ENCODE peak calls at places on chromosomes 5 and 9, in six cellular contexts. M is CD8-positive, alpha-beta memory T cell; G is aorta; P is heart right ventricle; O is SK-N-MC; F is PC-9. U is an unnamed sample.

GRCh38 chr5:137118629-137119028 is 380.5 kb downstream of the SPOCK1 start:
- DNase-seq in M (no peak), G (no peak), P (no peak), O (no peak), F (no peak), U (no peak)

GRCh38 chr5:149745-150450 is 41.4 kb upstream of the LRRC14B start:
- DNase-seq in M (no peak), G (no peak), P (no peak), O (no peak), F (peak; percentile 59), U (no peak)

GRCh38 chr9:110206388-110206787 is 1.6 kb downstream of the C9orf152 start:
- DNase-seq in M (no peak), G (no peak), P (no peak), O (no peak), F (no peak), U (no peak)

GRCh38 chr5:132378580-132378979 is 9.1 kb downstream of the SLC22A5 start:
- DNase-seq in M (no peak), G (no peak), P (no peak), O (no peak), F (peak; percentile 59), U (no peak)

GRCh38 chr9:76677481-76678055 is 86.7 kb upstream of the PCA3 start:
- DNase-seq in M (no peak), G (no peak), P (no peak), O (no peak), F (no peak), U (no peak)

GRCh38 chr5:147336871-147337270 is 102.0 kb downstream of the STK32A start:
- DNase-seq in M (no peak), G (no peak), P (no peak), O (no peak), F (no peak), U (no peak)

GRCh38 chr9:77453857-77454647 is 194.1 kb downstream of the GNA14 start:
- DNase-seq in M (no peak), G (no peak), P (no peak), O (no peak), F (no peak), U (no peak)

GRCh38 chr9:108775901-108776306 is 79.9 kb downstream of the ACTL7B start:
- DNase-seq in M (no peak), G (no peak), P (no peak), O (no peak), F (no peak), U (no peak)

GRCh38 chr9:2138646-2139045 is 123.5 kb downstream of the SMARCA2 start:
- DNase-seq in M (no peak), G (no peak), P (no peak), O (no peak), F (no peak), U (no peak)

GRCh38 chr9:32918628-32919027 is 82.8 kb downstream of the APTX start:
- DNase-seq in M (no peak), G (no peak), P (no peak), O (no peak), F (no peak), U (no peak)

GRCh38 chr5:173963107-173963506 is 25.9 kb upstream of the C5orf47 start:
- DNase-seq in M (no peak), G (no peak), P (no peak), O (no peak), F (peak; percentile 63), U (no peak)

GRCh38 chr5:105687493-105687892 is 1983.2 kb downstream of the EFNA5 start:
- DNase-seq in M (no peak), G (no peak), P (no peak), O (no peak), F (no peak), U (no peak)

GRCh38 chr9:91839926-91840464 is 110.0 kb downstream of the ROR2 start:
- DNase-seq in M (no peak), G (peak; percentile 46), P (no peak), O (no peak), F (no peak), U (no peak)

GRCh38 chr9:109012876-109013677 is at the start of gene CTNNAL1:
- DNase-seq in M (peak; percentile 92), G (peak; percentile 99), P (peak; percentile 95), O (no peak), F (peak; percentile 49), U (no peak)

GRCh38 chr5:177601577-177602457 is 1.9 kb downstream of the B4GALT7 start:
- DNase-seq in M (no peak), G (no peak), P (no peak), O (no peak), F (no peak), U (no peak)

GRCh38 chr5:14816999-14817761 is 54.4 kb downstream of the ANKH start:
- DNase-seq in M (no peak), G (no peak), P (no peak), O (no peak), F (no peak), U (no peak)

GRCh38 chr9:136445799-136446198 is 6.2 kb upstream of the INPP5E start:
- DNase-seq in M (no peak), G (no peak), P (no peak), O (no peak), F (no peak), U (no peak)

GRCh38 chr5:32645246-32645645 is 59.9 kb downstream of the SUB1 start:
- DNase-seq in M (no peak), G (no peak), P (no peak), O (no peak), F (no peak), U (no peak)

GRCh38 chr5:54438601-54439399 is 16.7 kb upstream of the HSPB3 start:
- DNase-seq in M (no peak), G (no peak), P (no peak), O (no peak), F (no peak), U (no peak)

GRCh38 chr9:114849450-114849849 is 43.6 kb upstream of the TNFSF15 start:
- DNase-seq in M (no peak), G (no peak), P (no peak), O (no peak), F (no peak), U (no peak)

GRCh38 chr5:37615184-37615583 is 224.7 kb downstream of the GDNF start:
- DNase-seq in M (no peak), G (no peak), P (no peak), O (no peak), F (no peak), U (no peak)

GRCh38 chr9:1005043-1005667 is 28.7 kb downstream of the DMRT3 start:
- DNase-seq in M (no peak), G (no peak), P (peak; percentile 14), O (no peak), F (peak; percentile 41), U (peak; percentile 53)

GRCh38 chr5:19928556-19929421 is 59.2 kb downstream of the CDH18 start:
- DNase-seq in M (no peak), G (no peak), P (no peak), O (no peak), F (no peak), U (no peak)

GRCh38 chr5:160011471-160011870 is 2.5 kb downstream of the TTC1 start:
- DNase-seq in M (no peak), G (no peak), P (no peak), O (no peak), F (peak; percentile 35), U (no peak)

GRCh38 chr9:110337727-110338522 is at the start of gene TXNDC8:
- DNase-seq in M (no peak), G (no peak), P (no peak), O (no peak), F (no peak), U (no peak)

GRCh38 chr5:175681045-175681974 is 23.4 kb downstream of the HRH2 start:
- DNase-seq in M (no peak), G (peak; percentile 48), P (no peak), O (no peak), F (no peak), U (no peak)

GRCh38 chr9:113592806-113593575 is 129.5 kb downstream of the RGS3 start:
- DNase-seq in M (no peak), G (no peak), P (no peak), O (no peak), F (no peak), U (no peak)

GRCh38 chr5:35309365-35310130 is 79.3 kb upstream of the PRLR start:
- DNase-seq in M (no peak), G (no peak), P (no peak), O (no peak), F (no peak), U (no peak)
- H3K9me3 ChIP-seq in M (no peaks in the 10 kb centered on the region), G (no peaks in the 10 kb centered on the region), P (no peaks in the 10 kb centered on the region), O (no peaks in the 10 kb centered on the region), F (no peaks in the 10 kb centered on the region), U (no peaks in the 10 kb centered on the region)

DNA sequence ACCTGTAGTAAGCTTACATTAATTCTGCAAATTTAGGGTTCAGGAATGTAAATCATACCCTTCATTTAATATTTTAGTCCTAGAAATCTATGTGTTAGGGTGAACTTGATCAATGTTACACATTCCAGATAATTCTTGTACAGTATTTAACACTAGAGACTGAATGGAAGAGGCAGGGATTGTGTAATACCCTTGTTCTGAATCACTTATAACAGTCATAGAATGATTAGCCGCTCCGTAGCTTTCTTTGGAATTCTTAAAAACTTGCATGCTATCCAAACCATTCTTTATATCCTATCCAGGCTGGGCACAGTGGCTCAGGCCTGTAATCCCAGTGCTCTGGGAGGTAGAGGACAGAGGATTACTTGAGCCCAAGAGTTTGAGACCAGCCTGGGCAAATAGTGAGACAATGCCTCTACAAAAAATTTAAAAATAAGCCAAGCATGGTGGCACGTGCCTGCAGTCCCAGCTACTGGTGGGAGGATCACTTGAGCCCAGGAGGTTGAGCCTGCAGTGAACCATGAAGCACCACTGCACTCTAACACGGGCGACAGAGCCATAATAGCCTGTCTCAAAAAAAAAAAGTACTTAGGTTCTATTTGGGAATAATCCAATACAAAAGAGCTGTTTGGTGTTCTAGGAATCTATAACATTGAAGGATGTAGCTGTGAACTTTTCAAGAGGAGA is 8.3 kb downstream of the ZNF483 start:
- DNase-seq in M (no peak), G (no peak), P (no peak), O (no peak), F (no peak), U (no peak)
- H3K9me3 ChIP-seq in M (peaks cover 5% of the 10 kb centered on the region), G (peaks cover 22% of the 10 kb centered on the region), P (peaks cover 53% of the 10 kb centered on the region), O (peaks cover 17% of the 10 kb centered on the region), F (peaks cover 39% of the 10 kb centered on the region), U (no peaks in the 10 kb centered on the region)

DNA sequence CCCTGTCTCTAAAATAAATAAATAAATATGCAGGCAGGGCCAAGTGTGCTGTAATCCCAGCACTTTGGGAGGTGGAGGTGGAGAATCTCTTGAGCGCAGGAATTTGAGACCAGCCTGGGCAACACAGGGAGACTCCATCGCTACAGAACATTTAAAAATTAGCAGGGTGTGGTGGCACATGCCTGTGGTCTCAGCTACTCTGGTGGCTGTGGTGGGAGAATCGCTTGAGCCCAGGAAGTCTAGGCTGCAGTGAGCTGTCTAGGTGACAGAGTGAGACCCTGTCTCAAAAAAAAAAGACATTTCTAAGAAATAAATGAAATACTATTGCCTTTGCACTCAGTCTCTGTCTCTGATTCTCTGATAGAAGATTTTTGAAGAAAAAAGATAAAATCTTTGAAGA is 1.2 kb upstream of the PCDHGA10 start:
- DNase-seq in M (no peak), G (no peak), P (no peak), O (no peak), F (no peak), U (no peak)
- H3K9me3 ChIP-seq in M (no peaks in the 10 kb centered on the region), G (peaks cover 34% of the 10 kb centered on the region), P (peaks cover 95% of the 10 kb centered on the region), O (no peaks in the 10 kb centered on the region), F (no peaks in the 10 kb centered on the region), U (peaks cover 13% of the 10 kb centered on the region)

DNA sequence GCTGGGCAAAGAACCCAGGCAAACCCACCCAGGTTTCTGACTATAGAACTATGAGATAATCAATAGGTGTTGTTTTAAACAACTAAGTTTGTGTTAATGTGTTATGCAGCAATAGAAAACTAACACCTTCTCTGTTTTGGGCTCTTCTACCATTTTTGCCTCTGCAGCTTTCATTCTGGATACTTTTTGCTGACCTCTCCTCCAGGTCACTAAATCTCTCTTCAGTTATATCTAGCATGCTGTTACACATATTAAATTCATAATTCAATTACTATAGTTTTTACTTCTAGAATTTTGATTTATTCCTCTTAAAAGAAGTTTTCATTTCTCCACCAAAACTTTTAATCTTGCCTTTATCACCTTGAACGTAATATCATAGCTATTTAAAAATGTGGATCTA is 17.2 kb downstream of the MAPK9 start:
- DNase-seq in M (no peak), G (no peak), P (no peak), O (no peak), F (no peak), U (no peak)
- H3K9me3 ChIP-seq in M (no peaks in the 10 kb centered on the region), G (peaks cover 18% of the 10 kb centered on the region), P (peaks cover 81% of the 10 kb centered on the region), O (peaks cover 12% of the 10 kb centered on the region), F (peaks cover 42% of the 10 kb centered on the region), U (peaks cover 20% of the 10 kb centered on the region)